ENCODE peak calls at places on chromosome 17, in five cellular contexts. N is astrocyte of the hippocampus, J is ascending aorta, E is HEK293T, Q is T-cell. K is an unnamed sample.

GRCh38 chr17:27550974-27551505 is 79.9 kb upstream of the LGALS9 start:
- DNase-seq in J (no peak), Q (no peak), E (no peak), N (no peak), K (no peak)

GRCh38 chr17:28878158-28878910 is 19.2 kb downstream of the FLOT2 start:
- DNase-seq in J (no peak), Q (no peak), E (no peak), N (no peak), K (no peak)

GRCh38 chr17:16820161-16820877 is 130.3 kb downstream of the CCDC144A start:
- DNase-seq in J (no peak), Q (no peak), N (no peak), E (no peak), K (no peak)

GRCh38 chr17:65218261-65218660 is 81.1 kb downstream of the RGS9 start:
- DNase-seq in Q (no peak), E (no peak), N (peak), J (no peak), K (no peak)

GRCh38 chr17:30220414-30220813 is 15.1 kb downstream of the SLC6A4 start:
- DNase-seq in J (no peak), E (no peak), N (no peak), Q (no peak), K (no peak)

GRCh38 chr17:19544366-19544765 is 10.7 kb downstream of the SLC47A1 start:
- DNase-seq in Q (no peak), N (no peak), E (no peak), J (no peak), K (no peak)

GRCh38 chr17:67211742-67212141 is 33.3 kb downstream of the HELZ start:
- DNase-seq in N (no peak), Q (no peak), E (no peak), J (no peak), K (no peak)

GRCh38 chr17:1030684-1031557 is 34.0 kb downstream of the TIMM22 start:
- DNase-seq in E (no peak), Q (no peak), N (no peak), J (no peak), K (no peak)

GRCh38 chr17:62626719-62627218 is 701 bp upstream of the MRC2 start:
- DNase-seq in Q (no peak), J (no peak), N (peak), E (no peak), K (peak)

GRCh38 chr17:28849281-28849680 is 5.5 kb upstream of the ERAL1 start:
- DNase-seq in E (no peak), J (no peak), Q (no peak), N (no peak), K (no peak)

GRCh38 chr17:79814624-79814965 is 17.7 kb upstream of the CBX8 start:
- DNase-seq in N (no peak), E (no peak), J (no peak), Q (no peak), K (no peak)

GRCh38 chr17:57927048-57927723 is 28.0 kb downstream of the CUEDC1 start:
- DNase-seq in E (no peak), N (peak), Q (no peak), J (no peak), K (no peak)

GRCh38 chr17:50519141-50519834 is 11.0 kb downstream of the MYCBPAP start:
- DNase-seq in E (no peak), N (no peak), Q (no peak), J (no peak), K (no peak)

GRCh38 chr17:78817123-78817522 is 23.5 kb downstream of the USP36 start:
- DNase-seq in N (no peak), E (no peak), Q (peak), J (no peak), K (no peak)